ENCODE peak calls at places on chromosomes 13 and 19, in seven cellular contexts. One of them, this sample, is unnamed.
A peak's percentile ranks its signal among the peaks of the same experiment; 100 is the strongest.

GRCh38 chr19:44557933-44558332 is 28.5 kb upstream of the CEACAM20 start:
- DNase-seq in H1: no peak
- DNase-seq in endodermal cell: no peak
- DNase-seq in neuronal stem cell: no peak
- DNase-seq in colonic mucosa: no peak
- DNase-seq in astrocyte: no peak
- DNase-seq in IMR-90: no peak
- DNase-seq in this sample: no peak

GRCh38 chr19:45179063-45179847 is 671 bp downstream of the BLOC1S3 start:
- DNase-seq in H1: no peak
- DNase-seq in neuronal stem cell: no peak
- DNase-seq in endodermal cell: peak; percentile 65
- DNase-seq in astrocyte: peak; percentile 6
- DNase-seq in colonic mucosa: no peak
- DNase-seq in IMR-90: peak; percentile 17
- DNase-seq in this sample: peak; percentile 73

GRCh38 chr19:1168562-1168873 is 5.5 kb downstream of the SBNO2 start:
- DNase-seq in endodermal cell: no peak
- DNase-seq in astrocyte: no peak
- DNase-seq in IMR-90: no peak
- DNase-seq in colonic mucosa: no peak
- DNase-seq in H1: no peak
- DNase-seq in neuronal stem cell: no peak
- DNase-seq in this sample: no peak

GRCh38 chr13:79030513-79030912 is 371.6 kb upstream of the OBI1 start:
- DNase-seq in endodermal cell: no peak
- DNase-seq in H1: no peak
- DNase-seq in neuronal stem cell: no peak
- DNase-seq in colonic mucosa: no peak
- DNase-seq in IMR-90: no peak
- DNase-seq in astrocyte: no peak
- DNase-seq in this sample: no peak

GRCh38 chr19:8004723-8005513 is 523 bp downstream of the ELAVL1 start:
- DNase-seq in astrocyte: no peak
- DNase-seq in neuronal stem cell: no peak
- DNase-seq in endodermal cell: no peak
- DNase-seq in IMR-90: peak; percentile 21
- DNase-seq in H1: no peak
- DNase-seq in colonic mucosa: no peak
- DNase-seq in this sample: peak; percentile 78

GRCh38 chr19:42561512-42561911 is 33.2 kb downstream of the CEACAM8 start:
- DNase-seq in colonic mucosa: no peak
- DNase-seq in endodermal cell: no peak
- DNase-seq in astrocyte: no peak
- DNase-seq in neuronal stem cell: no peak
- DNase-seq in H1: no peak
- DNase-seq in IMR-90: no peak
- DNase-seq in this sample: no peak

GRCh38 chr13:74966814-74967213 is 515.2 kb downstream of the TBC1D4 start:
- DNase-seq in neuronal stem cell: no peak
- DNase-seq in IMR-90: no peak
- DNase-seq in endodermal cell: no peak
- DNase-seq in H1: no peak
- DNase-seq in astrocyte: peak; percentile 17
- DNase-seq in colonic mucosa: no peak
- DNase-seq in this sample: no peak

GRCh38 chr19:53906211-53907192 is 2.6 kb upstream of the CACNG7 start:
- DNase-seq in colonic mucosa: peak; percentile 45
- DNase-seq in neuronal stem cell: peak; percentile 49
- DNase-seq in endodermal cell: peak; percentile 86
- DNase-seq in astrocyte: no peak
- DNase-seq in H1: no peak
- DNase-seq in IMR-90: no peak
- DNase-seq in this sample: peak; percentile 72

GRCh38 chr13:97810152-97810551 is 143.3 kb upstream of the IPO5 start:
- DNase-seq in colonic mucosa: no peak
- DNase-seq in endodermal cell: no peak
- DNase-seq in IMR-90: peak; percentile 14
- DNase-seq in neuronal stem cell: no peak
- DNase-seq in H1: no peak
- DNase-seq in astrocyte: no peak
- DNase-seq in this sample: peak; percentile 69

GRCh38 chr13:74550039-74550438 is 415.8 kb upstream of the KLF12 start:
- DNase-seq in colonic mucosa: no peak
- DNase-seq in IMR-90: no peak
- DNase-seq in endodermal cell: no peak
- DNase-seq in astrocyte: peak; percentile 39
- DNase-seq in H1: no peak
- DNase-seq in neuronal stem cell: no peak
- DNase-seq in this sample: peak; percentile 19

GRCh38 chr13:44320611-44321010 is 53.0 kb upstream of the SERP2 start:
- DNase-seq in colonic mucosa: no peak
- DNase-seq in neuronal stem cell: no peak
- DNase-seq in endodermal cell: no peak
- DNase-seq in IMR-90: no peak
- DNase-seq in astrocyte: no peak
- DNase-seq in H1: no peak
- DNase-seq in this sample: no peak

GRCh38 chr13:68386808-68387207 is 1156.7 kb upstream of the PCDH9 start:
- DNase-seq in colonic mucosa: no peak
- DNase-seq in endodermal cell: no peak
- DNase-seq in IMR-90: no peak
- DNase-seq in H1: no peak
- DNase-seq in astrocyte: no peak
- DNase-seq in neuronal stem cell: no peak
- DNase-seq in this sample: no peak

GRCh38 chr19:29586401-29586800 is 19.7 kb upstream of the POP4 start:
- DNase-seq in colonic mucosa: no peak
- DNase-seq in neuronal stem cell: no peak
- DNase-seq in IMR-90: no peak
- DNase-seq in endodermal cell: no peak
- DNase-seq in astrocyte: no peak
- DNase-seq in H1: no peak
- DNase-seq in this sample: no peak

GRCh38 chr13:18948664-18949488 is 232.7 kb downstream of the TUBA3C start:
- DNase-seq in colonic mucosa: no peak
- DNase-seq in endodermal cell: no peak
- DNase-seq in H1: no peak
- DNase-seq in neuronal stem cell: no peak
- DNase-seq in IMR-90: no peak
- DNase-seq in astrocyte: no peak
- DNase-seq in this sample: no peak

GRCh38 chr19:29576043-29576442 is 30.0 kb upstream of the POP4 start:
- DNase-seq in H1: no peak
- DNase-seq in astrocyte: no peak
- DNase-seq in endodermal cell: no peak
- DNase-seq in IMR-90: peak; percentile 10
- DNase-seq in neuronal stem cell: no peak
- DNase-seq in colonic mucosa: no peak
- DNase-seq in this sample: no peak

GRCh38 chr13:62473944-62474237 is 1058.2 kb upstream of the PCDH20 start:
- DNase-seq in astrocyte: no peak
- DNase-seq in colonic mucosa: no peak
- DNase-seq in neuronal stem cell: no peak
- DNase-seq in H1: no peak
- DNase-seq in IMR-90: no peak
- DNase-seq in endodermal cell: peak; percentile 51
- DNase-seq in this sample: no peak

DNA sequence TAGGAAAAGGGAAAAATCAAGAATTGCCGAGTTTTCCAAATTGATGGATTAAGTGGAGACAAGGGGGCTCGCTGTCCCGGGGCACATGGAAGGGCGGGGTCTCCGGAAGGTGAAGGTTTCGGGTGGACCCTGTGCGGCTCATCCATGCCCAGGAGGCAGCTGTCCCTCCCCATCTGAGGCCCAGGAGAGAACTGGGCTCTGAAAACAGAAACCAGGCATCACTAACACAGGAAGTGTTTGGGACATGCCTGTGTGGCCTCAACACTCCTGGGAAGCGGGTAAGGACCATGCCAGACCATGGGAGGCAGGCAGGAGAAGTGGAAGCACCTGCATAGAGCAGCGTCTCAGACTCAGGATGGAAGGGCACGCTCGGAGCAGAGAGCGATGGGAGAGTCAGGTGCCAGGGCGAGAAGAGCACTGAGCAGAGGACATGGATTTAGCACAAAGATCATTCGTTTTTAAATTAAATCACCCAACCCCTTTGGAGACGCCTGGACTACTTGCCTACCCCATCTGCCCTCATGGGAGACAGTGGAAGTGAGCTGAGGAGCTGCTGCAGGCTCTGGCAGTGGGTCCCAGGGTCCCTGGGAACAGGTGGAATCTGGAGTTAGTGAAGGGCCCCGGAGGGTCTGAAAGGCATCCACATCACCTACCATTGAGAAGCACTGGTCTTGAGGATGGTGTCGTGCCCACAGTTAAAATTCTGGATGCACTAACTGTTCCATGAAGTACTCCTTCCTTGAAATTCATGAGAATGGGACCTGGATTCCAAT is 183.2 kb upstream of the SOX1 start:
- DNase-seq in neuronal stem cell: no peak
- DNase-seq in colonic mucosa: no peak
- DNase-seq in endodermal cell: peak; percentile 22
- DNase-seq in H1: no peak
- DNase-seq in IMR-90: no peak
- DNase-seq in astrocyte: no peak
- DNase-seq in this sample: no peak
- H3K4me3 ChIP-seq in neuronal stem cell: no peak overlapping the region
- H3K4me3 ChIP-seq in colonic mucosa: no peak overlapping the region
- H3K4me3 ChIP-seq in endodermal cell: no peak overlapping the region
- H3K4me3 ChIP-seq in H1: no peak overlapping the region
- H3K4me3 ChIP-seq in IMR-90: no peak overlapping the region
- H3K4me3 ChIP-seq in astrocyte: no peak overlapping the region
- H3K4me3 ChIP-seq in this sample: no peak overlapping the region

GRCh38 chr19:46633130-46633529 is 2.9 kb downstream of the GNG8 start:
- DNase-seq in endodermal cell: no peak
- DNase-seq in colonic mucosa: no peak
- DNase-seq in astrocyte: no peak
- DNase-seq in H1: no peak
- DNase-seq in neuronal stem cell: no peak
- DNase-seq in IMR-90: no peak
- DNase-seq in this sample: no peak
- H3K27me3 ChIP-seq in endodermal cell: peaks cover 59% of the 10 kb centered on the region
- H3K27me3 ChIP-seq in colonic mucosa: peaks cover 20% of the 10 kb centered on the region
- H3K27me3 ChIP-seq in astrocyte: peaks cover 7% of the 10 kb centered on the region
- H3K27me3 ChIP-seq in H1: peaks cover 38% of the 10 kb centered on the region
- H3K27me3 ChIP-seq in neuronal stem cell: no peaks in the 10 kb centered on the region
- H3K27me3 ChIP-seq in IMR-90: no peaks in the 10 kb centered on the region
- H3K27me3 ChIP-seq in this sample: peaks cover 8% of the 10 kb centered on the region

GRCh38 chr19:35144259-35144599 is 1.2 kb downstream of the FXYD7 start:
- DNase-seq in H1: no peak
- DNase-seq in IMR-90: no peak
- DNase-seq in astrocyte: no peak
- DNase-seq in colonic mucosa: no peak
- DNase-seq in neuronal stem cell: no peak
- DNase-seq in endodermal cell: no peak
- DNase-seq in this sample: no peak

GRCh38 chr19:35142531-35143230 is 374 bp upstream of the FXYD7 start:
- DNase-seq in IMR-90: no peak
- DNase-seq in colonic mucosa: peak; percentile 70
- DNase-seq in endodermal cell: peak; percentile 94
- DNase-seq in H1: no peak
- DNase-seq in astrocyte: no peak
- DNase-seq in neuronal stem cell: no peak
- DNase-seq in this sample: peak; percentile 64

GRCh38 chr19:35141627-35142401 is 1.2 kb upstream of the FXYD7 start:
- DNase-seq in colonic mucosa: no peak
- DNase-seq in IMR-90: no peak
- DNase-seq in H1: no peak
- DNase-seq in neuronal stem cell: no peak
- DNase-seq in astrocyte: no peak
- DNase-seq in endodermal cell: peak; percentile 65
- DNase-seq in this sample: no peak

GRCh38 chr19:35143818-35144217 is 763 bp downstream of the FXYD7 start:
- DNase-seq in IMR-90: no peak
- DNase-seq in endodermal cell: no peak
- DNase-seq in H1: no peak
- DNase-seq in colonic mucosa: no peak
- DNase-seq in neuronal stem cell: no peak
- DNase-seq in astrocyte: no peak
- DNase-seq in this sample: no peak

DNA sequence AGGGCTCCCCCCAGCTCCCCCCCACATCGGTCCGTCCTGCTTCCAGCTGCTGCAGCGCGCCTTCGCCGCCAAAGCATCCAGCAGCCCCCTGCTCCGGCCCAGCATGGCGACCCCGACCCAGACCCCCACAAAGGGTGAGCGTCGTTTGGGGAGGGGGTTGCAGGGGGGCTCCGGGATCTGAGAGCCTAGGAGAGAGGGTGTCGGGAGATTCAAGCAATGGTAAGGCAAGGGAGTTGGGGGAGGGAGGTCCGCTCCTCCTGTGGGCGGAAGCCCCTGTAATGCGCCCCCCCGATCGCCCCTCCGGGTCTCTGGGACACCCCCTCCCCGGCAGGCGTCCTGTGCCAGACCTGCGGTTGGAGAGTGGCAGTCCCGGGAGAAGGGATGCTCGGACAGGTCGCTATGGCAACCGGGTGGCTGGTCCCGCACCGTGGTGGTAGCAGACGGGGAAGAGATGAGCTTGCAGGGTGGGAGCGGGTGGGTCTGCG is at the start of gene FXYD7:
- DNase-seq in astrocyte: no peak
- DNase-seq in neuronal stem cell: no peak
- DNase-seq in H1: no peak
- DNase-seq in endodermal cell: peak; percentile 75
- DNase-seq in colonic mucosa: no peak
- DNase-seq in IMR-90: no peak
- DNase-seq in this sample: no peak
- H3K9ac ChIP-seq in astrocyte: no peak within 1 kb of the TSS
- H3K9ac ChIP-seq in neuronal stem cell: peak within 1 kb of the TSS; percentile 54
- H3K9ac ChIP-seq in H1: no peak within 1 kb of the TSS
- H3K9ac ChIP-seq in endodermal cell: no peak within 1 kb of the TSS
- H3K9ac ChIP-seq in colonic mucosa: no peak within 1 kb of the TSS
- H3K9ac ChIP-seq in IMR-90: no peak within 1 kb of the TSS
- H3K9ac ChIP-seq in this sample: no peak within 1 kb of the TSS

DNA sequence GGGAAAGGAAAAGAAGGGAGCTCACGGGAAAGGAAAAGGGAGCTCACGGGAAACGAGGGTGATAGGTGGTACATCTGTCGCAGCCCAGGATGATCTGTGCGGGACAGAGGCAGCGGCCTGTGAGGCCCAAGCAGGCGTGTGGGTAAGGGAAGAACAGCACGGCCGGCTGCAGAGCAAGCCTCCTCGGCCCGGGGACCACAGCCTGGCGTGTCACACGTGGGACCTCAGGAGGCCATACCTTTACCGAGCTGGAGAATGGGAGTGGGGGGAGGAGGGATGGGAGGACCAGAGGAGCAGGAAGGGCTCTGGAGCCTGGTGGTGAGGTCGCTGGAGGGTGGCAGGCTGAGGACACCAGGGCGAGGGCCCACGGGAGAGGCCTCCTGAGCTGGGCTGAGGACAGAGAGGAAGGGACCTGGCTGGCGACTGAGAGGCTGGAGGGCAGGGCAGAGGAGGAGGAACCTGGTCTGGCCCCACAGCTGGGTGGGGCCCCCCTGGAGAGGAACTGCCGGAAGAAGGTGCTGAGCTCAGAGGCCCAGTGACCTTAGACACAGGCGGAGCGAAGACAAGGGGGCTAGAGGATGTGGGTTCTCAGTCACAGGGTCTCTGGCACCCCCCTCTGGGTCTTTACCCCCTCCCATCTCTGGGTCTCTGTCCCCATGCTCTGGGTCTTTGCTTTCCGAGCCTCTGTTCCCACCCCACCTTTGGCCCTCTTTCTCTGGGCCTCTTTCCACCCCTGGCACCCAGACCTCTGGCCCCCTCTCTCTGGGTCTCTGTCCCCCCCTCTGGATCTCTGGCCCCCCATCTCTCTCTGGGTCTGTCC is 2.9 kb upstream of the FTL start:
- DNase-seq in astrocyte: no peak
- DNase-seq in IMR-90: no peak
- DNase-seq in neuronal stem cell: no peak
- DNase-seq in colonic mucosa: peak; percentile 91
- DNase-seq in endodermal cell: peak; percentile 82
- DNase-seq in H1: no peak
- DNase-seq in this sample: peak; percentile 33
- H3K4me3 ChIP-seq in astrocyte: no peak overlapping the region
- H3K4me3 ChIP-seq in IMR-90: no peak overlapping the region
- H3K4me3 ChIP-seq in neuronal stem cell: no peak overlapping the region
- H3K4me3 ChIP-seq in colonic mucosa: no peak overlapping the region
- H3K4me3 ChIP-seq in endodermal cell: no peak overlapping the region
- H3K4me3 ChIP-seq in H1: no peak overlapping the region
- H3K4me3 ChIP-seq in this sample: no peak overlapping the region

This sample was measured in adipocyte.